ENCODE peak calls at places on chromosomes 5 and 9, in nine cellular contexts. O, U, Q, W, D, R, F, G and B are unnamed samples.

GRCh38 chr9:83444110-83444509 is 94.1 kb downstream of the FRMD3 start:
- DNase-seq in G (no peak), D (no peak), O (no peak), Q (no peak), U (no peak), R (no peak), F (no peak), W (no peak), B (peak; percentile 44)

GRCh38 chr5:147485046-147485445 is 24.8 kb downstream of the DPYSL3 start:
- DNase-seq in G (no peak), W (no peak), F (no peak), D (no peak), R (no peak), U (no peak), Q (no peak), O (no peak), B (no peak)

GRCh38 chr5:14164764-14165163 is 21.6 kb downstream of the TRIO start:
- DNase-seq in O (no peak), D (no peak), W (no peak), F (no peak), U (no peak), Q (no peak), G (no peak), R (no peak), B (no peak)

GRCh38 chr5:170216262-170216864 is 16.4 kb upstream of the C5orf58 start:
- DNase-seq in U (peak; percentile 85), G (no peak), F (no peak), O (no peak), D (peak; percentile 1), R (peak; percentile 68), W (no peak), Q (no peak), B (peak; percentile 33)

GRCh38 chr5:97735209-97735608 is 552.2 kb upstream of the RIOK2 start:
- DNase-seq in F (no peak), O (no peak), U (peak; percentile 60), Q (no peak), G (no peak), D (no peak), W (no peak), R (no peak), B (no peak)

GRCh38 chr5:37888476-37888875 is 48.6 kb upstream of the GDNF start:
- DNase-seq in W (no peak), R (no peak), D (no peak), Q (no peak), F (no peak), G (no peak), U (no peak), O (no peak), B (no peak)

GRCh38 chr5:7393921-7394799 is 1.8 kb upstream of the ADCY2 start:
- DNase-seq in U (no peak), D (no peak), Q (no peak), F (no peak), G (no peak), W (no peak), R (no peak), O (no peak), B (no peak)

GRCh38 chr9:117722108-117722761 is 18.0 kb downstream of the TLR4 start:
- DNase-seq in O (no peak), R (no peak), D (no peak), G (no peak), F (no peak), W (no peak), Q (no peak), U (no peak), B (no peak)

GRCh38 chr9:72187296-72187695 is 38.1 kb downstream of the GDA start:
- DNase-seq in G (no peak), F (no peak), D (no peak), W (no peak), U (no peak), R (no peak), Q (no peak), O (no peak), B (no peak)

GRCh38 chr9:123548749-123549545 is 192.9 kb downstream of the CRB2 start:
- DNase-seq in F (no peak), Q (no peak), G (no peak), O (no peak), R (no peak), W (peak; percentile 52), D (no peak), U (no peak), B (no peak)

GRCh38 chr9:99264070-99264469 is 42.0 kb downstream of the SEC61B start:
- DNase-seq in G (no peak), F (no peak), R (peak; percentile 22), U (no peak), Q (no peak), W (peak; percentile 15), D (no peak), O (no peak), B (no peak)

GRCh38 chr5:42759456-42759855 is 2.8 kb downstream of the CCDC152 start:
- DNase-seq in R (no peak), F (no peak), D (no peak), W (no peak), G (no peak), U (peak; percentile 66), Q (no peak), O (no peak), B (no peak)

GRCh38 chr9:134323741-134324358 is 2.4 kb upstream of the RXRA start:
- DNase-seq in W (no peak), U (no peak), F (no peak), D (no peak), G (no peak), R (no peak), O (no peak), Q (no peak), B (no peak)

GRCh38 chr9:79524266-79524665 is 47.5 kb upstream of the TLE4 start:
- DNase-seq in F (no peak), R (no peak), Q (no peak), D (no peak), O (no peak), G (no peak), W (no peak), U (no peak), B (no peak)

GRCh38 chr9:116992870-116993269 is 305.8 kb downstream of the TRIM32 start:
- DNase-seq in R (no peak), O (no peak), G (no peak), W (no peak), F (no peak), D (no peak), Q (no peak), U (no peak), B (no peak)

GRCh38 chr9:81588148-81588874 is 101.0 kb downstream of the TLE1 start:
- DNase-seq in F (no peak), G (no peak), Q (no peak), W (no peak), R (no peak), O (no peak), U (peak; percentile 97), D (peak; percentile 41), B (no peak)

GRCh38 chr5:16693879-16694278 is 77.1 kb upstream of the RETREG1 start:
- DNase-seq in W (no peak), D (no peak), R (no peak), U (peak; percentile 26), Q (no peak), G (no peak), F (no peak), O (no peak), B (no peak)

GRCh38 chr5:148909001-148909400 is 82.6 kb downstream of the ADRB2 start:
- DNase-seq in G (no peak), D (no peak), F (no peak), U (peak; percentile 95), Q (no peak), R (no peak), O (no peak), W (no peak), B (peak; percentile 80)

GRCh38 chr5:158805195-158805594 is 294.5 kb downstream of the EBF1 start:
- DNase-seq in W (no peak), D (no peak), F (no peak), Q (no peak), R (no peak), G (no peak), O (no peak), U (peak; percentile 39), B (peak; percentile 51)

GRCh38 chr5:55856511-55857246 is 5.5 kb downstream of the IL31RA start:
- DNase-seq in U (peak; percentile 51), G (no peak), O (peak; percentile 42), Q (no peak), R (no peak), F (no peak), D (no peak), W (no peak), B (no peak)

GRCh38 chr9:131018621-131019020 is 9.6 kb downstream of the LAMC3 start:
- DNase-seq in Q (no peak), U (no peak), G (no peak), F (no peak), R (no peak), O (no peak), W (no peak), D (no peak), B (no peak)

GRCh38 chr5:160493806-160494317 is 72.2 kb downstream of the PTTG1 start:
- DNase-seq in R (no peak), O (no peak), U (no peak), G (no peak), Q (no peak), F (no peak), D (no peak), W (no peak), B (no peak)